ENCODE peak calls at places on chromosomes 13 and 19, in four cellular contexts. K, A, F and T are unnamed samples.

GRCh38 chr13:27482996-27483395 is 32.6 kb upstream of the MTIF3 start:
- DNase-seq in K (no peak), A (no peak), F (peak; percentile 76), T (no peak)

GRCh38 chr19:7941895-7942596 is 1.4 kb downstream of the TIMM44 start:
- DNase-seq in K (no peak), A (no peak), F (no peak), T (no peak)

GRCh38 chr13:27135023-27135422 is 36.6 kb downstream of the USP12 start:
- DNase-seq in K (no peak), A (no peak), F (no peak), T (no peak)

GRCh38 chr19:3207466-3208242 is 16.8 kb upstream of the CELF5 start:
- DNase-seq in K (no peak), A (no peak), F (no peak), T (no peak)

GRCh38 chr19:54837542-54837941 is 12.7 kb upstream of the KIR3DL2 start:
- DNase-seq in K (no peak), A (no peak), F (no peak), T (no peak)

GRCh38 chr19:47778954-47779351 is 450 bp downstream of the SELENOW start:
- DNase-seq in K (peak; percentile 58), A (peak; percentile 33), F (peak; percentile 11), T (peak; percentile 38)

GRCh38 chr19:281992-282391 is 9.2 kb downstream of the PLPP2 start:
- DNase-seq in K (no peak), A (peak; percentile 31), F (no peak), T (no peak)

GRCh38 chr13:50843256-50844043 is at the start of gene DLEU7:
- DNase-seq in K (no peak), A (peak; percentile 88), F (no peak), T (peak; percentile 14)

GRCh38 chr13:112112534-112113276 is 45.8 kb downstream of the SOX1 start:
- DNase-seq in K (no peak), A (no peak), F (no peak), T (no peak)

GRCh38 chr19:49019242-49019932 is 2.5 kb upstream of the LHB start:
- DNase-seq in K (peak; percentile 77), A (peak; percentile 77), F (peak; percentile 56), T (peak; percentile 49)

GRCh38 chr13:78028960-78029359 is 110.3 kb upstream of the EDNRB start:
- DNase-seq in K (no peak), A (no peak), F (no peak), T (no peak)

GRCh38 chr13:34124912-34125311 is 307.0 kb downstream of the RFC3 start:
- DNase-seq in K (no peak), A (no peak), F (no peak), T (no peak)

GRCh38 chr19:29612121-29612520 is 6.0 kb downstream of the POP4 start:
- DNase-seq in K (no peak), A (no peak), F (no peak), T (no peak)

GRCh38 chr13:79591493-79591892 is 110.5 kb downstream of the NDFIP2 start:
- DNase-seq in K (no peak), A (no peak), F (no peak), T (no peak)

GRCh38 chr19:20664917-20665781 is 3.8 kb upstream of the ZNF626 start:
- DNase-seq in K (peak; percentile 35), A (peak; percentile 89), F (no peak), T (peak; percentile 51)

GRCh38 chr19:41883463-41883820 is 458 bp downstream of the ARHGEF1 start:
- DNase-seq in K (peak; percentile 48), A (peak; percentile 19), F (no peak), T (no peak)

GRCh38 chr13:51619614-51620013 is 35.4 kb downstream of the WDFY2 start:
- DNase-seq in K (peak; percentile 88), A (no peak), F (no peak), T (no peak)

GRCh38 chr19:41879670-41880328 is 2.7 kb downstream of the CD79A start:
- DNase-seq in K (no peak), A (no peak), F (no peak), T (no peak)

GRCh38 chr13:101845501-101846012 is 393.1 kb downstream of the ITGBL1 start:
- DNase-seq in K (no peak), A (peak; percentile 29), F (no peak), T (no peak)

GRCh38 chr19:55688422-55689218 is 13.6 kb downstream of the EPN1 start:
- DNase-seq in K (no peak), A (no peak), F (no peak), T (peak; percentile 75)

GRCh38 chr19:33124207-33125098 is 7.5 kb upstream of the WDR88 start:
- DNase-seq in K (no peak), A (peak; percentile 68), F (no peak), T (no peak)

GRCh38 chr19:42253245-42254082 is 1.5 kb downstream of the ERF start:
- DNase-seq in K (peak; percentile 72), A (peak; percentile 91), F (peak; percentile 62), T (peak; percentile 79)

GRCh38 chr13:72774019-72774418 is 7.7 kb downstream of the DIS3 start:
- DNase-seq in K (peak; percentile 4), A (no peak), F (no peak), T (no peak)

GRCh38 chr13:39417131-39417530 is 185.9 kb downstream of the LHFPL6 start:
- DNase-seq in K (peak; percentile 22), A (peak; percentile 61), F (peak; percentile 39), T (no peak)

GRCh38 chr19:57465680-57466381 is 8.9 kb upstream of the VN1R1 start:
- DNase-seq in K (peak; percentile 65), A (peak; percentile 32), F (peak; percentile 74), T (no peak)

GRCh38 chr13:72645521-72645920 is 81.9 kb downstream of the MZT1 start:
- DNase-seq in K (no peak), A (no peak), F (no peak), T (no peak)

DNA sequence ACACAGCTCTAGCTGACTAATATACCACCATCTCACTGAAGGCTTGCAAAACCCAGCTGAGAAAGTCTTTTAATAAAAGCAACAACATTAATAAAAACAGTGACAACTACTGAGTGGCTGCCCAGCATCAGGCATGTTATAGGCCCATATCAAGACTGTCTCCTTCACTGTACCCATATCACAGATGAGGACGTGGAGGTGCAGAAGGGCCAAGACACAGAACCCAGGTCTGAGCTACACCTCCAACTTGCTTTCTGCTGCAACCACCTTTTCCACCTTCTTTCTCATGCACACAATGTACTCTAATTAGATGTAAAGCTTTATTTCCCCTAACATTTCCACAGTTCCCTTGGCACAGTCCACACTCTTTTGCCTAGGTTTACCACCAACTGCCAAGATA is 10.7 kb upstream of the MED26 start:
- DNase-seq in K (no peak), A (no peak), F (no peak), T (no peak)
- H4K20me1 ChIP-seq in K (no peaks in the 10 kb centered on the region), A (peaks cover 44% of the 10 kb centered on the region), F (no peaks in the 10 kb centered on the region), T (peaks cover 16% of the 10 kb centered on the region)

DNA sequence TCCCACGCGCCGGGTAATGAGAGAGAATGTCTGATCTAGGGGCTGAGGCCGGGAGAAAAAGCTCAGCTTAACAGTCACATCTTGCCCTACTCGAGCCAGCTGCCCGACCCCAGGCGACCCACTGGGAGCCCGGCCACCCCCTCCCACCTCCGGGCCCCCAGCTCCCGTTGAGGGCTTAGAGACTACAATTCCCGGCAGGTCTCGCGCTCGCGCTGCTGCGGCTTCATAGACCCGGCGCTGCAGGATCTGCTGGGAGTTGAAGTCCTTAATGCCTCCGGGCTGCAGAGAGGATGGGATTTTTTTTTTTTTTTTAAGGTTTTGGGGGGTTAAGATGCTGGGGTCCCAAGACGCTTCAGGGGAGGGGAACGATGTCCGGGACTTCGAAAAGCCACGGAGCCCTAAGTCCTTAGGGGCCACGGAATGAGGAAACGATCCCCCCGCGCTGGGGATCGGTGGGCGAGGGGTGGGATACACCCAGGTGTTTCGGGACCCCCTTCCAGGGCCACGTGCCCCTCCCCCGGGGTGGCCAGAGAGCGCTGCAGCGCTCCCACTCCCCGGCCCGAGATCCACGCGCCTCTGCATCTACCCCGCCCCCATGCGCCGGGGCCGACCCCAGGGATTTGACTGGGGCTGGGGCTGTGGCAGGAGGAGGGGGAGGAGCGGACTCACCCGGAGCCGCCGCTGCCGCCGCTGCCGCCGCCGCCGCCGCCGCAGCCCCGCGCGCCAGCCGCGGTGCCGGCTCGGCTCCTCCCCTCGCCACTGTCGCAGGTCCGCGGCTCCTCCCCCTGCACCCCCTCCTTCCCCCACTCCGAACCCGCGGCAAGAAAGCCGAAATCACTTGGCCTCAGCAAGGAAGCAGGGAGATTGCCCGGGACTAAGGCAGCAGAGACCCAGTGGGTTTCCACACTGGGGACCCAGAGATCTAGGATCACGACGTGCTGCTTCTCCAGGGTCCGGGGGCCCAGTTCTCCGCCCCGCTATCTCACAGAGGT is at the start of gene SYT3:
- DNase-seq in K (peak; percentile 72), A (peak; percentile 87), F (no peak), T (peak; percentile 72)
- H3K4me2 ChIP-seq in K (peak within 1 kb of the TSS; percentile 48), A (peak within 1 kb of the TSS; percentile 99), F (no peak within 1 kb of the TSS), T (peak within 1 kb of the TSS; percentile 99)

GRCh38 chr13:45105895-45106294 is 14.4 kb upstream of the GTF2F2 start:
- DNase-seq in K (peak; percentile 21), A (no peak), F (no peak), T (no peak)
- TF ChIP-seq EZH2phosphoT487 in K (no peak), A (no peak), F (no peak), T (no peak)

GRCh38 chr19:17532557-17532956 is 21.1 kb downstream of the PGLS start:
- DNase-seq in K (no peak), A (no peak), F (no peak), T (no peak)
- H4K20me1 ChIP-seq in K (no peaks in the 10 kb centered on the region), A (no peaks in the 10 kb centered on the region), F (no peaks in the 10 kb centered on the region), T (no peaks in the 10 kb centered on the region)

GRCh38 chr13:110302986-110303385 is 4.0 kb downstream of the COL4A1 start:
- DNase-seq in K (no peak), A (no peak), F (no peak), T (no peak)

GRCh38 chr13:110305001-110305400 is 2.0 kb downstream of the COL4A1 start:
- DNase-seq in K (no peak), A (no peak), F (no peak), T (no peak)

GRCh38 chr13:110305544-110305943 is 1.4 kb downstream of the COL4A1 start:
- DNase-seq in K (no peak), A (no peak), F (no peak), T (no peak)

GRCh38 chr13:110303644-110304043 is 3.3 kb downstream of the COL4A1 start:
- DNase-seq in K (no peak), A (no peak), F (no peak), T (no peak)

GRCh38 chr13:110304256-110304655 is 2.7 kb downstream of the COL4A1 start:
- DNase-seq in K (peak; percentile 54), A (no peak), F (no peak), T (peak; percentile 35)
- H3K4me2 ChIP-seq in K (no peak overlapping the region), A (no peak overlapping the region), F (no peak overlapping the region), T (peak overlapping the region; percentile 87)

GRCh38 chr13:87274209-87274819 is 396.9 kb upstream of the SLITRK5 start:
- DNase-seq in K (peak; percentile 69), A (peak; percentile 78), F (peak; percentile 76), T (peak; percentile 79)
- TF ChIP-seq EZH2phosphoT487 in K (no peak), A (no peak), F (no peak), T (no peak)

GRCh38 chr19:10660346-10660745 is 6.2 kb downstream of the ILF3 start:
- DNase-seq in K (no peak), A (no peak), F (no peak), T (no peak)
- H4K20me1 ChIP-seq in K (peaks cover 61% of the 10 kb centered on the region), A (peaks cover 100% of the 10 kb centered on the region), F (peaks cover 41% of the 10 kb centered on the region), T (peaks cover 100% of the 10 kb centered on the region)

DNA sequence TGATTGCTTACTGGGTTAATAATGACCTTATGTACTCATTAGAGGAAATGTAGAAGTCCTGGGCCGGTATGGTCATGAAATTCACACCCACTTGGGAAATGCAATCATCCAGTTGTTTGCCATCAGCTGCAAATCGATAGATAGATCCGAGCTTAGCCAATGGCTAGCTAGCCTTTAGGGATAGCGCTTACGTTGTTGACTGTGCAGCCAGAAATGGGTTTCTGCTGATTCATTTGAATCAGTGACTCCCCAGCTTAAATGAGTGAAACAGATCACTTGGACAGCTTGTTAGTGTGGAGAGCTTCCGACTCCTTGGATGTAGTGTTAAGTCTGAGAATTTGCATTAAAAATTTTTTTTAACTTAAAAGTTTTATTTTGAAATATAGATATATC is 11.8 kb downstream of the IL17D start:
- DNase-seq in K (peak; percentile 21), A (no peak), F (no peak), T (no peak)
- H3K4me2 ChIP-seq in K (peak overlapping the region; percentile 12), A (no peak overlapping the region), F (no peak overlapping the region), T (no peak overlapping the region)